ENCODE peak calls at places on chromosome 1, in ten cellular contexts. A is mucosa of gallbladder, N is kidney epithelial cell, Q is C1 segment of cervical spinal cord, L is GM23338, D is T-cell, X is AG04450, E is left colon, K is T-helper 17 cell, H is B cell. R is an unnamed sample.

GRCh38 chr1:47147047-47147785 is 10.0 kb downstream of the CYP4A22 start:
- DNase-seq in H (no peak), E (no peak), A (no peak), Q (no peak), X (no peak), K (no peak), L (peak), N (no peak), D (no peak), R (no peak)

GRCh38 chr1:212827831-212828278 is 19.6 kb downstream of the SPATA45 start:
- DNase-seq in E (peak), A (peak), L (no peak), N (no peak), D (no peak), Q (no peak), X (no peak), K (no peak), H (no peak), R (no peak)

GRCh38 chr1:19884312-19884711 is 2.1 kb downstream of the OTUD3 start:
- DNase-seq in N (no peak), K (no peak), X (no peak), E (no peak), Q (no peak), L (no peak), D (no peak), A (no peak), H (no peak), R (no peak)

GRCh38 chr1:244559561-244559960 is 93.4 kb upstream of the DESI2 start:
- DNase-seq in D (no peak), X (no peak), H (no peak), N (no peak), L (no peak), E (no peak), A (no peak), K (no peak), Q (no peak), R (no peak)

GRCh38 chr1:29259802-29260441 is 23.6 kb downstream of the PTPRU start:
- DNase-seq in L (peak), E (peak), D (no peak), K (no peak), N (no peak), X (no peak), A (peak), Q (peak), H (peak), R (no peak)

GRCh38 chr1:186442651-186443114 is 18.2 kb downstream of the PDC start:
- DNase-seq in E (no peak), N (no peak), L (no peak), X (no peak), D (no peak), H (no peak), Q (no peak), A (no peak), K (no peak), R (no peak)

GRCh38 chr1:116413414-116413813 is 40.4 kb downstream of the ATP1A1 start:
- DNase-seq in H (no peak), D (no peak), X (no peak), K (no peak), N (no peak), E (no peak), Q (no peak), L (no peak), A (no peak), R (no peak)

GRCh38 chr1:212247179-212247721 is 38.0 kb upstream of the PPP2R5A start:
- DNase-seq in L (no peak), H (no peak), K (no peak), E (no peak), N (no peak), D (no peak), A (no peak), Q (no peak), X (peak), R (no peak)

GRCh38 chr1:228030451-228031201 is 23.8 kb downstream of the WNT3A start:
- DNase-seq in H (no peak), K (no peak), A (no peak), X (no peak), L (no peak), E (no peak), D (no peak), N (no peak), Q (no peak), R (no peak)

GRCh38 chr1:238469146-238469601 is 578.5 kb upstream of the ZP4 start:
- DNase-seq in N (peak), K (no peak), X (no peak), A (no peak), E (no peak), Q (peak), D (no peak), L (no peak), H (no peak), R (no peak)

GRCh38 chr1:182595641-182596240 is 6.7 kb upstream of the RNASEL start:
- DNase-seq in X (no peak), L (peak), D (peak), Q (peak), N (no peak), A (peak), E (peak), K (peak), H (peak), R (peak)

GRCh38 chr1:28663871-28664470 is 4.6 kb upstream of the GMEB1 start:
- DNase-seq in L (peak), E (no peak), A (no peak), Q (no peak), X (no peak), D (no peak), N (no peak), H (no peak), K (no peak), R (no peak)

GRCh38 chr1:41805771-41806471 is 112.8 kb downstream of the HIVEP3 start:
- DNase-seq in X (no peak), H (no peak), D (no peak), L (no peak), N (no peak), K (no peak), A (no peak), E (no peak), Q (no peak), R (no peak)

GRCh38 chr1:230855886-230856285 is 12.4 kb downstream of the C1orf198 start:
- DNase-seq in H (no peak), Q (peak), E (no peak), D (no peak), X (no peak), L (no peak), K (no peak), N (no peak), A (no peak), R (no peak)

GRCh38 chr1:26353976-26354820 is at the start of gene CRYBG2:
- DNase-seq in N (no peak), H (no peak), X (no peak), L (no peak), A (peak), D (no peak), K (no peak), E (peak), Q (no peak), R (peak)

GRCh38 chr1:76854255-76854654 is 13.0 kb upstream of the ST6GALNAC5 start:
- DNase-seq in A (no peak), Q (no peak), E (no peak), H (no peak), D (no peak), K (no peak), X (no peak), L (peak), N (no peak), R (no peak)

GRCh38 chr1:175978476-175978875 is 228.6 kb downstream of the COP1 start:
- DNase-seq in L (no peak), E (no peak), D (no peak), H (no peak), Q (no peak), X (no peak), A (no peak), K (no peak), N (no peak), R (no peak)

GRCh38 chr1:162018418-162018817 is 5.3 kb downstream of the OLFML2B start:
- DNase-seq in L (no peak), X (no peak), E (no peak), H (no peak), K (no peak), Q (no peak), A (no peak), N (no peak), D (no peak), R (no peak)